ENCODE peak calls at places on chromosome 9, in ten cellular contexts. One of them, this sample, is unnamed.
A peak's percentile ranks its signal among the peaks of the same experiment; 100 is the strongest.

GRCh38 chr9:136023401-136024225 is 62.4 kb upstream of the UBAC1 start:
- DNase-seq in NCI-H446: no peak
- DNase-seq in stimulated activated naive CD4-positive, alpha-beta T cell: no peak
- DNase-seq in HFF-Myc: peak; percentile 52
- DNase-seq in H54: no peak
- DNase-seq in Caki2: no peak
- DNase-seq in WTC11: peak; percentile 10
- DNase-seq in tibial nerve: peak; percentile 53
- DNase-seq in iPS-NIHi11: no peak
- DNase-seq in HS-5: no peak
- DNase-seq in this sample: no peak

GRCh38 chr9:3880851-3881250 is 355.1 kb upstream of the RFX3 start:
- DNase-seq in tibial nerve: no peak
- DNase-seq in Caki2: peak; percentile 17
- DNase-seq in HS-5: peak; percentile 86
- DNase-seq in NCI-H446: no peak
- DNase-seq in HFF-Myc: no peak
- DNase-seq in H54: peak; percentile 47
- DNase-seq in iPS-NIHi11: no peak
- DNase-seq in stimulated activated naive CD4-positive, alpha-beta T cell: no peak
- DNase-seq in WTC11: no peak
- DNase-seq in this sample: no peak

GRCh38 chr9:129036241-129036922 is at the start of gene MIGA2:
- DNase-seq in tibial nerve: peak; percentile 95
- DNase-seq in H54: peak; percentile 99
- DNase-seq in iPS-NIHi11: peak; percentile 99
- DNase-seq in Caki2: peak; percentile 99
- DNase-seq in HS-5: peak; percentile 94
- DNase-seq in NCI-H446: peak; percentile 95
- DNase-seq in HFF-Myc: peak; percentile 97
- DNase-seq in WTC11: peak; percentile 97
- DNase-seq in stimulated activated naive CD4-positive, alpha-beta T cell: peak; percentile 88
- DNase-seq in this sample: peak; percentile 85

GRCh38 chr9:93254061-93254481 is 70.1 kb downstream of the WNK2 start:
- DNase-seq in HS-5: no peak
- DNase-seq in NCI-H446: no peak
- DNase-seq in stimulated activated naive CD4-positive, alpha-beta T cell: no peak
- DNase-seq in Caki2: no peak
- DNase-seq in tibial nerve: peak; percentile 1
- DNase-seq in HFF-Myc: no peak
- DNase-seq in iPS-NIHi11: no peak
- DNase-seq in WTC11: no peak
- DNase-seq in H54: no peak
- DNase-seq in this sample: no peak

GRCh38 chr9:135501261-135502167 is 1.0 kb downstream of the MRPS2 start:
- DNase-seq in NCI-H446: no peak
- DNase-seq in H54: peak; percentile 67
- DNase-seq in WTC11: no peak
- DNase-seq in stimulated activated naive CD4-positive, alpha-beta T cell: no peak
- DNase-seq in HS-5: no peak
- DNase-seq in tibial nerve: no peak
- DNase-seq in HFF-Myc: no peak
- DNase-seq in iPS-NIHi11: peak; percentile 84
- DNase-seq in Caki2: no peak
- DNase-seq in this sample: peak; percentile 23

GRCh38 chr9:10678010-10678409 is 65.2 kb upstream of the PTPRD start:
- DNase-seq in stimulated activated naive CD4-positive, alpha-beta T cell: no peak
- DNase-seq in HS-5: no peak
- DNase-seq in NCI-H446: no peak
- DNase-seq in Caki2: peak; percentile 12
- DNase-seq in H54: no peak
- DNase-seq in tibial nerve: no peak
- DNase-seq in iPS-NIHi11: no peak
- DNase-seq in HFF-Myc: no peak
- DNase-seq in WTC11: no peak
- DNase-seq in this sample: no peak

GRCh38 chr9:110579763-110580255 is 268 bp upstream of the SVEP1 start:
- DNase-seq in HFF-Myc: peak; percentile 83
- DNase-seq in Caki2: no peak
- DNase-seq in NCI-H446: no peak
- DNase-seq in stimulated activated naive CD4-positive, alpha-beta T cell: no peak
- DNase-seq in tibial nerve: no peak
- DNase-seq in HS-5: peak; percentile 69
- DNase-seq in WTC11: peak; percentile 31
- DNase-seq in H54: no peak
- DNase-seq in iPS-NIHi11: peak; percentile 21
- DNase-seq in this sample: no peak

GRCh38 chr9:24986331-24986730 is 440.6 kb upstream of the IZUMO3 start:
- DNase-seq in HS-5: no peak
- DNase-seq in iPS-NIHi11: peak; percentile 19
- DNase-seq in Caki2: no peak
- DNase-seq in NCI-H446: no peak
- DNase-seq in stimulated activated naive CD4-positive, alpha-beta T cell: no peak
- DNase-seq in tibial nerve: no peak
- DNase-seq in H54: no peak
- DNase-seq in HFF-Myc: no peak
- DNase-seq in WTC11: peak; percentile 21
- DNase-seq in this sample: no peak

GRCh38 chr9:20640331-20641187 is 18.3 kb upstream of the MLLT3 start:
- DNase-seq in iPS-NIHi11: no peak
- DNase-seq in Caki2: peak; percentile 69
- DNase-seq in WTC11: no peak
- DNase-seq in tibial nerve: no peak
- DNase-seq in stimulated activated naive CD4-positive, alpha-beta T cell: peak; percentile 84
- DNase-seq in HS-5: no peak
- DNase-seq in HFF-Myc: no peak
- DNase-seq in H54: no peak
- DNase-seq in NCI-H446: peak; percentile 99
- DNase-seq in this sample: peak; percentile 50

GRCh38 chr9:2229109-2229733 is 214.1 kb downstream of the SMARCA2 start:
- DNase-seq in Caki2: no peak
- DNase-seq in NCI-H446: no peak
- DNase-seq in tibial nerve: no peak
- DNase-seq in HS-5: no peak
- DNase-seq in H54: no peak
- DNase-seq in stimulated activated naive CD4-positive, alpha-beta T cell: no peak
- DNase-seq in WTC11: no peak
- DNase-seq in HFF-Myc: no peak
- DNase-seq in iPS-NIHi11: no peak
- DNase-seq in this sample: no peak

GRCh38 chr9:79104216-79104615 is 467.5 kb upstream of the TLE4 start:
- DNase-seq in H54: no peak
- DNase-seq in Caki2: no peak
- DNase-seq in stimulated activated naive CD4-positive, alpha-beta T cell: no peak
- DNase-seq in HS-5: no peak
- DNase-seq in tibial nerve: no peak
- DNase-seq in HFF-Myc: no peak
- DNase-seq in NCI-H446: no peak
- DNase-seq in WTC11: no peak
- DNase-seq in iPS-NIHi11: no peak
- DNase-seq in this sample: no peak

GRCh38 chr9:37650873-37651768 is at the start of gene FRMPD1:
- DNase-seq in HS-5: no peak
- DNase-seq in NCI-H446: peak; percentile 59
- DNase-seq in stimulated activated naive CD4-positive, alpha-beta T cell: peak; percentile 30
- DNase-seq in Caki2: peak; percentile 25
- DNase-seq in HFF-Myc: no peak
- DNase-seq in WTC11: peak; percentile 80
- DNase-seq in tibial nerve: no peak
- DNase-seq in H54: peak; percentile 15
- DNase-seq in iPS-NIHi11: peak; percentile 93
- DNase-seq in this sample: peak; percentile 36

GRCh38 chr9:115373000-115373709 is 255.2 kb upstream of the TNC start:
- DNase-seq in iPS-NIHi11: peak; percentile 33
- DNase-seq in WTC11: no peak
- DNase-seq in tibial nerve: no peak
- DNase-seq in HS-5: peak; percentile 95
- DNase-seq in HFF-Myc: peak; percentile 93
- DNase-seq in Caki2: peak; percentile 91
- DNase-seq in NCI-H446: no peak
- DNase-seq in stimulated activated naive CD4-positive, alpha-beta T cell: no peak
- DNase-seq in H54: peak; percentile 81
- DNase-seq in this sample: no peak

GRCh38 chr9:22813520-22813919 is 366.9 kb downstream of the DMRTA1 start:
- DNase-seq in HFF-Myc: no peak
- DNase-seq in tibial nerve: no peak
- DNase-seq in Caki2: peak; percentile 4
- DNase-seq in H54: peak; percentile 7
- DNase-seq in WTC11: no peak
- DNase-seq in stimulated activated naive CD4-positive, alpha-beta T cell: no peak
- DNase-seq in HS-5: no peak
- DNase-seq in NCI-H446: peak; percentile 68
- DNase-seq in iPS-NIHi11: peak; percentile 9
- DNase-seq in this sample: no peak

GRCh38 chr9:126365780-126366179 is 39.2 kb downstream of the MVB12B start:
- DNase-seq in stimulated activated naive CD4-positive, alpha-beta T cell: no peak
- DNase-seq in NCI-H446: no peak
- DNase-seq in Caki2: no peak
- DNase-seq in iPS-NIHi11: no peak
- DNase-seq in WTC11: no peak
- DNase-seq in HFF-Myc: no peak
- DNase-seq in tibial nerve: no peak
- DNase-seq in HS-5: no peak
- DNase-seq in H54: no peak
- DNase-seq in this sample: no peak

GRCh38 chr9:129414377-129415021 is 206.4 kb downstream of the C9orf50 start:
- DNase-seq in HFF-Myc: no peak
- DNase-seq in iPS-NIHi11: no peak
- DNase-seq in HS-5: no peak
- DNase-seq in tibial nerve: no peak
- DNase-seq in Caki2: peak; percentile 61
- DNase-seq in H54: no peak
- DNase-seq in stimulated activated naive CD4-positive, alpha-beta T cell: peak; percentile 76
- DNase-seq in NCI-H446: no peak
- DNase-seq in WTC11: no peak
- DNase-seq in this sample: peak; percentile 43

GRCh38 chr9:91532325-91532724 is 108.7 kb upstream of the NFIL3 start:
- DNase-seq in WTC11: no peak
- DNase-seq in stimulated activated naive CD4-positive, alpha-beta T cell: no peak
- DNase-seq in HFF-Myc: no peak
- DNase-seq in NCI-H446: no peak
- DNase-seq in HS-5: no peak
- DNase-seq in Caki2: no peak
- DNase-seq in tibial nerve: no peak
- DNase-seq in iPS-NIHi11: no peak
- DNase-seq in H54: no peak
- DNase-seq in this sample: no peak

GRCh38 chr9:123111427-123111826 is 78.0 kb downstream of the GPR21 start:
- DNase-seq in stimulated activated naive CD4-positive, alpha-beta T cell: no peak
- DNase-seq in HS-5: no peak
- DNase-seq in WTC11: no peak
- DNase-seq in tibial nerve: no peak
- DNase-seq in Caki2: no peak
- DNase-seq in NCI-H446: no peak
- DNase-seq in HFF-Myc: no peak
- DNase-seq in H54: no peak
- DNase-seq in iPS-NIHi11: no peak
- DNase-seq in this sample: no peak

GRCh38 chr9:92030367-92030766 is 80.3 kb upstream of the ROR2 start:
- DNase-seq in HFF-Myc: no peak
- DNase-seq in tibial nerve: no peak
- DNase-seq in H54: no peak
- DNase-seq in Caki2: no peak
- DNase-seq in NCI-H446: no peak
- DNase-seq in iPS-NIHi11: no peak
- DNase-seq in stimulated activated naive CD4-positive, alpha-beta T cell: no peak
- DNase-seq in HS-5: no peak
- DNase-seq in WTC11: no peak
- DNase-seq in this sample: no peak

GRCh38 chr9:133846483-133847090 is 108.4 kb upstream of the SARDH start:
- DNase-seq in HS-5: no peak
- DNase-seq in Caki2: no peak
- DNase-seq in iPS-NIHi11: no peak
- DNase-seq in HFF-Myc: no peak
- DNase-seq in H54: no peak
- DNase-seq in NCI-H446: no peak
- DNase-seq in stimulated activated naive CD4-positive, alpha-beta T cell: no peak
- DNase-seq in WTC11: no peak
- DNase-seq in tibial nerve: no peak
- DNase-seq in this sample: no peak

GRCh38 chr9:91312717-91313325 is 48.9 kb downstream of the AUH start:
- DNase-seq in H54: no peak
- DNase-seq in HS-5: no peak
- DNase-seq in iPS-NIHi11: peak; percentile 12
- DNase-seq in tibial nerve: no peak
- DNase-seq in NCI-H446: no peak
- DNase-seq in WTC11: no peak
- DNase-seq in HFF-Myc: no peak
- DNase-seq in stimulated activated naive CD4-positive, alpha-beta T cell: no peak
- DNase-seq in Caki2: no peak
- DNase-seq in this sample: no peak

GRCh38 chr9:73577867-73578266 is 426.2 kb downstream of the ANXA1 start:
- DNase-seq in tibial nerve: no peak
- DNase-seq in HS-5: no peak
- DNase-seq in stimulated activated naive CD4-positive, alpha-beta T cell: no peak
- DNase-seq in WTC11: no peak
- DNase-seq in HFF-Myc: no peak
- DNase-seq in NCI-H446: peak; percentile 76
- DNase-seq in iPS-NIHi11: no peak
- DNase-seq in H54: no peak
- DNase-seq in Caki2: no peak
- DNase-seq in this sample: no peak

GRCh38 chr9:97934321-97935115 is 3.5 kb downstream of the HEMGN start:
- DNase-seq in HS-5: no peak
- DNase-seq in stimulated activated naive CD4-positive, alpha-beta T cell: peak; percentile 5
- DNase-seq in H54: no peak
- DNase-seq in WTC11: peak; percentile 30
- DNase-seq in HFF-Myc: no peak
- DNase-seq in NCI-H446: no peak
- DNase-seq in tibial nerve: no peak
- DNase-seq in iPS-NIHi11: peak; percentile 12
- DNase-seq in Caki2: no peak
- DNase-seq in this sample: no peak

GRCh38 chr9:122265265-122265900 is 701 bp downstream of the MRRF start:
- DNase-seq in HS-5: no peak
- DNase-seq in Caki2: peak; percentile 58
- DNase-seq in tibial nerve: no peak
- DNase-seq in H54: peak; percentile 15
- DNase-seq in NCI-H446: no peak
- DNase-seq in stimulated activated naive CD4-positive, alpha-beta T cell: peak; percentile 53
- DNase-seq in WTC11: no peak
- DNase-seq in HFF-Myc: no peak
- DNase-seq in iPS-NIHi11: no peak
- DNase-seq in this sample: no peak

GRCh38 chr9:68947842-68948569 is 65.9 kb downstream of the PRKACG start:
- DNase-seq in WTC11: no peak
- DNase-seq in H54: no peak
- DNase-seq in HS-5: no peak
- DNase-seq in HFF-Myc: no peak
- DNase-seq in Caki2: no peak
- DNase-seq in iPS-NIHi11: no peak
- DNase-seq in stimulated activated naive CD4-positive, alpha-beta T cell: no peak
- DNase-seq in tibial nerve: no peak
- DNase-seq in NCI-H446: no peak
- DNase-seq in this sample: peak; percentile 31

GRCh38 chr9:35423499-35423898 is 66.4 kb upstream of the RUSC2 start:
- DNase-seq in H54: no peak
- DNase-seq in NCI-H446: no peak
- DNase-seq in HFF-Myc: no peak
- DNase-seq in tibial nerve: no peak
- DNase-seq in WTC11: no peak
- DNase-seq in Caki2: peak; percentile 53
- DNase-seq in iPS-NIHi11: no peak
- DNase-seq in stimulated activated naive CD4-positive, alpha-beta T cell: no peak
- DNase-seq in HS-5: no peak
- DNase-seq in this sample: no peak

GRCh38 chr9:36456480-36457115 is 56.5 kb upstream of the RNF38 start:
- DNase-seq in HS-5: no peak
- DNase-seq in Caki2: no peak
- DNase-seq in WTC11: no peak
- DNase-seq in HFF-Myc: no peak
- DNase-seq in H54: no peak
- DNase-seq in iPS-NIHi11: no peak
- DNase-seq in tibial nerve: no peak
- DNase-seq in stimulated activated naive CD4-positive, alpha-beta T cell: no peak
- DNase-seq in NCI-H446: no peak
- DNase-seq in this sample: no peak

GRCh38 chr9:123373941-123374340 is 17.9 kb downstream of the CRB2 start:
- DNase-seq in HFF-Myc: no peak
- DNase-seq in H54: no peak
- DNase-seq in stimulated activated naive CD4-positive, alpha-beta T cell: no peak
- DNase-seq in WTC11: peak; percentile 48
- DNase-seq in NCI-H446: no peak
- DNase-seq in iPS-NIHi11: peak; percentile 86
- DNase-seq in HS-5: no peak
- DNase-seq in Caki2: no peak
- DNase-seq in tibial nerve: no peak
- DNase-seq in this sample: no peak